ENCODE peak calls at places on chromosomes 4 and X, in six cellular contexts. Z, M, S, W, V and K are unnamed samples.

GRCh38 chrX:11533211-11533651 is 132.5 kb downstream of the ARHGAP6 start:
- DNase-seq in Z (no peak), M (peak), S (no peak), W (peak), V (no peak), K (peak)

GRCh38 chr4:75733369-75733768 is 9.0 kb downstream of the USO1 start:
- DNase-seq in Z (no peak), M (no peak), S (no peak), W (no peak), V (no peak), K (peak)

GRCh38 chr4:59238212-59238611 is 1961.9 kb upstream of the ADGRL3 start:
- DNase-seq in Z (no peak), M (no peak), S (no peak), W (no peak), V (no peak), K (no peak)

GRCh38 chr4:6541789-6542188 is 33.2 kb upstream of the MAN2B2 start:
- DNase-seq in Z (no peak), M (no peak), S (no peak), W (no peak), V (no peak), K (no peak)

GRCh38 chr4:38078590-38079381 is 118.6 kb downstream of the PTTG2 start:
- DNase-seq in Z (no peak), M (peak), S (no peak), W (no peak), V (no peak), K (peak)

GRCh38 chrX:106897259-106897658 is 5.9 kb downstream of the RIPPLY1 start:
- DNase-seq in Z (no peak), M (no peak), S (no peak), W (no peak), V (no peak), K (peak)

GRCh38 chrX:30586516-30586915 is 8.9 kb upstream of the TASL start:
- DNase-seq in Z (no peak), M (no peak), S (no peak), W (no peak), V (no peak), K (no peak)

GRCh38 chr4:148664636-148665035 is 222.4 kb upstream of the NR3C2 start:
- DNase-seq in Z (no peak), M (no peak), S (no peak), W (no peak), V (no peak), K (no peak)

GRCh38 chr4:189525304-189525703 is 415.4 kb upstream of the FRG1 start:
- DNase-seq in Z (no peak), M (no peak), S (no peak), W (no peak), V (no peak), K (no peak)

GRCh38 chr4:39510348-39510929 is 16.8 kb downstream of the UGDH start:
- DNase-seq in Z (no peak), M (no peak), S (no peak), W (no peak), V (no peak), K (no peak)

GRCh38 chrX:107483976-107484726 is 34.7 kb downstream of the FRMPD3 start:
- DNase-seq in Z (no peak), M (no peak), S (no peak), W (peak), V (no peak), K (no peak)

GRCh38 chr4:40243390-40243948 is 46.6 kb downstream of the RHOH start:
- DNase-seq in Z (peak), M (no peak), S (no peak), W (no peak), V (no peak), K (no peak)

GRCh38 chrX:107672955-107673378 is 44.7 kb downstream of the PRPS1 start:
- DNase-seq in Z (peak), M (peak), S (peak), W (no peak), V (no peak), K (peak)

GRCh38 chr4:123826896-123827295 is 430.3 kb downstream of the SPRY1 start:
- DNase-seq in Z (no peak), M (no peak), S (no peak), W (no peak), V (no peak), K (peak)

GRCh38 chr4:150591284-150591874 is 9.4 kb downstream of the MAB21L2 start:
- DNase-seq in Z (no peak), M (no peak), S (no peak), W (no peak), V (no peak), K (peak)

GRCh38 chr4:10619855-10620254 is 64.7 kb downstream of the CLNK start:
- DNase-seq in Z (no peak), M (no peak), S (no peak), W (no peak), V (no peak), K (no peak)

GRCh38 chrX:107507093-107507743 is 57.8 kb downstream of the FRMPD3 start:
- DNase-seq in Z (no peak), M (no peak), S (no peak), W (no peak), V (no peak), K (no peak)

GRCh38 chrX:123971963-123972362 is 10.5 kb downstream of the STAG2 start:
- DNase-seq in Z (no peak), M (no peak), S (no peak), W (no peak), V (no peak), K (peak)

GRCh38 chr4:53640576-53641459 is 49.5 kb upstream of the LNX1 start:
- DNase-seq in Z (no peak), M (no peak), S (no peak), W (no peak), V (no peak), K (no peak)

GRCh38 chrX:49058794-49059193 is at the start of gene CCDC120:
- DNase-seq in Z (no peak), M (peak), S (no peak), W (no peak), V (no peak), K (no peak)

GRCh38 chrX:38409289-38409688 is 56.9 kb downstream of the OTC start:
- DNase-seq in Z (no peak), M (no peak), S (no peak), W (no peak), V (no peak), K (no peak)

GRCh38 chr4:166662266-166662843 is 571.9 kb downstream of the SPOCK3 start:
- DNase-seq in Z (no peak), M (no peak), S (no peak), W (no peak), V (no peak), K (no peak)

GRCh38 chr4:177596035-177596434 is 153.8 kb upstream of the AGA start:
- DNase-seq in Z (peak), M (peak), S (no peak), W (no peak), V (peak), K (peak)

GRCh38 chr4:16573181-16573580 is 325.3 kb downstream of the LDB2 start:
- DNase-seq in Z (no peak), M (no peak), S (no peak), W (no peak), V (no peak), K (peak)

GRCh38 chr4:5706486-5707290 is 1.7 kb downstream of the EVC2 start:
- DNase-seq in Z (no peak), M (no peak), S (no peak), W (no peak), V (no peak), K (no peak)

GRCh38 chrX:44244008-44244407 is 99.5 kb downstream of the EFHC2 start:
- DNase-seq in Z (no peak), M (peak), S (no peak), W (no peak), V (no peak), K (peak)

GRCh38 chr4:153207561-153207960 is 3.3 kb downstream of the TRIM2 start:
- DNase-seq in Z (no peak), M (peak), S (no peak), W (no peak), V (no peak), K (peak)

GRCh38 chrX:147884958-147885357 is 26.8 kb upstream of the FMR1 start:
- DNase-seq in Z (no peak), M (no peak), S (no peak), W (no peak), V (no peak), K (no peak)

GRCh38 chr4:182918791-182919302 is 1.7 kb upstream of the DCTD start:
- DNase-seq in Z (peak), M (no peak), S (no peak), W (no peak), V (no peak), K (peak)

GRCh38 chrX:40573763-40574162 is 7.0 kb upstream of the ATP6AP2 start:
- DNase-seq in Z (peak), M (peak), S (no peak), W (no peak), V (no peak), K (peak)